ENCODE peak calls at places on chromosomes 1 and 21, in seven cellular contexts. One of them, this sample, is unnamed.

GRCh38 chr21:31182231-31183129 is 144.2 kb upstream of the KRTAP19-8 start:
- DNase-seq in HepG2: no peak
- DNase-seq in GM12878: no peak
- DNase-seq in H1: no peak
- DNase-seq in endothelial cell of umbilical vein: no peak
- DNase-seq in HCT116: no peak
- DNase-seq in K562: no peak
- DNase-seq in this sample: no peak

GRCh38 chr1:51340380-51340779 is 10.0 kb upstream of the TTC39A start:
- DNase-seq in HepG2: no peak
- DNase-seq in H1: no peak
- DNase-seq in K562: no peak
- DNase-seq in GM12878: no peak
- DNase-seq in HCT116: no peak
- DNase-seq in endothelial cell of umbilical vein: no peak
- DNase-seq in this sample: no peak

GRCh38 chr21:29342394-29342957 is 43.8 kb downstream of the BACH1 start:
- DNase-seq in H1: no peak
- DNase-seq in GM12878: peak
- DNase-seq in HCT116: no peak
- DNase-seq in HepG2: no peak
- DNase-seq in endothelial cell of umbilical vein: peak
- DNase-seq in K562: no peak
- DNase-seq in this sample: no peak

GRCh38 chr1:45668526-45668925 is 17.8 kb downstream of the GPBP1L1 start:
- DNase-seq in HCT116: no peak
- DNase-seq in endothelial cell of umbilical vein: no peak
- DNase-seq in H1: no peak
- DNase-seq in K562: no peak
- DNase-seq in GM12878: no peak
- DNase-seq in HepG2: no peak
- DNase-seq in this sample: no peak

GRCh38 chr1:113090051-113090450 is 17.1 kb downstream of the LRIG2 start:
- DNase-seq in HCT116: no peak
- DNase-seq in H1: no peak
- DNase-seq in HepG2: no peak
- DNase-seq in K562: no peak
- DNase-seq in endothelial cell of umbilical vein: no peak
- DNase-seq in GM12878: no peak
- DNase-seq in this sample: no peak

GRCh38 chr1:21764615-21765423 is 18.1 kb downstream of the USP48 start:
- DNase-seq in K562: peak
- DNase-seq in GM12878: no peak
- DNase-seq in HCT116: no peak
- DNase-seq in endothelial cell of umbilical vein: peak
- DNase-seq in HepG2: no peak
- DNase-seq in H1: no peak
- DNase-seq in this sample: no peak

GRCh38 chr1:179228783-179229213 is 679 bp downstream of the ABL2 start:
- DNase-seq in endothelial cell of umbilical vein: peak
- DNase-seq in K562: peak
- DNase-seq in HepG2: peak
- DNase-seq in H1: peak
- DNase-seq in HCT116: no peak
- DNase-seq in GM12878: no peak
- DNase-seq in this sample: no peak

GRCh38 chr21:44998621-44999427 is 59.0 kb downstream of the SLX9 start:
- DNase-seq in endothelial cell of umbilical vein: no peak
- DNase-seq in HepG2: no peak
- DNase-seq in GM12878: no peak
- DNase-seq in HCT116: no peak
- DNase-seq in H1: no peak
- DNase-seq in K562: no peak
- DNase-seq in this sample: no peak

GRCh38 chr1:109197163-109198042 is 16.3 kb upstream of the SARS1 start:
- DNase-seq in K562: peak
- DNase-seq in HCT116: peak
- DNase-seq in H1: no peak
- DNase-seq in GM12878: no peak
- DNase-seq in endothelial cell of umbilical vein: peak
- DNase-seq in HepG2: peak
- DNase-seq in this sample: no peak

GRCh38 chr1:118257946-118258345 is 72.9 kb upstream of the SPAG17 start:
- DNase-seq in endothelial cell of umbilical vein: no peak
- DNase-seq in H1: no peak
- DNase-seq in HCT116: no peak
- DNase-seq in GM12878: no peak
- DNase-seq in K562: no peak
- DNase-seq in HepG2: no peak
- DNase-seq in this sample: no peak

GRCh38 chr1:94926915-94927404 is at the start of gene CNN3:
- DNase-seq in GM12878: peak
- DNase-seq in HCT116: peak
- DNase-seq in HepG2: peak
- DNase-seq in H1: peak
- DNase-seq in K562: peak
- DNase-seq in endothelial cell of umbilical vein: peak
- DNase-seq in this sample: no peak

GRCh38 chr1:174974711-174975111 is 25.0 kb upstream of the CACYBP start:
- DNase-seq in H1: no peak
- DNase-seq in endothelial cell of umbilical vein: no peak
- DNase-seq in HCT116: no peak
- DNase-seq in GM12878: no peak
- DNase-seq in K562: no peak
- DNase-seq in HepG2: no peak
- DNase-seq in this sample: no peak

GRCh38 chr1:28176492-28177470 is at the start of gene PTAFR:
- DNase-seq in H1: no peak
- DNase-seq in K562: no peak
- DNase-seq in GM12878: no peak
- DNase-seq in endothelial cell of umbilical vein: no peak
- DNase-seq in HCT116: no peak
- DNase-seq in HepG2: no peak
- DNase-seq in this sample: no peak
- TF ChIP-seq POLR2AphosphoS5 in H1: no peak
- TF ChIP-seq POLR2AphosphoS5 in K562: no peak
- TF ChIP-seq POLR2AphosphoS5 in GM12878: peak
- TF ChIP-seq POLR2AphosphoS5 in endothelial cell of umbilical vein: no peak
- TF ChIP-seq POLR2AphosphoS5 in HCT116: no peak
- TF ChIP-seq POLR2AphosphoS5 in HepG2: no peak
- TF ChIP-seq POLR2AphosphoS5 in this sample: no peak

GRCh38 chr21:33020558-33021100 is 5.1 kb upstream of the OLIG2 start:
- DNase-seq in GM12878: no peak
- DNase-seq in HCT116: no peak
- DNase-seq in K562: no peak
- DNase-seq in HepG2: no peak
- DNase-seq in endothelial cell of umbilical vein: no peak
- DNase-seq in H1: peak
- DNase-seq in this sample: no peak
- TF ChIP-seq EZH2 in GM12878: no peak
- TF ChIP-seq EZH2 in HCT116: no peak
- TF ChIP-seq EZH2 in K562: no peak
- TF ChIP-seq EZH2 in HepG2: no peak
- TF ChIP-seq EZH2 in endothelial cell of umbilical vein: no peak
- TF ChIP-seq EZH2 in H1: no peak
- TF ChIP-seq EZH2 in this sample: peak

DNA sequence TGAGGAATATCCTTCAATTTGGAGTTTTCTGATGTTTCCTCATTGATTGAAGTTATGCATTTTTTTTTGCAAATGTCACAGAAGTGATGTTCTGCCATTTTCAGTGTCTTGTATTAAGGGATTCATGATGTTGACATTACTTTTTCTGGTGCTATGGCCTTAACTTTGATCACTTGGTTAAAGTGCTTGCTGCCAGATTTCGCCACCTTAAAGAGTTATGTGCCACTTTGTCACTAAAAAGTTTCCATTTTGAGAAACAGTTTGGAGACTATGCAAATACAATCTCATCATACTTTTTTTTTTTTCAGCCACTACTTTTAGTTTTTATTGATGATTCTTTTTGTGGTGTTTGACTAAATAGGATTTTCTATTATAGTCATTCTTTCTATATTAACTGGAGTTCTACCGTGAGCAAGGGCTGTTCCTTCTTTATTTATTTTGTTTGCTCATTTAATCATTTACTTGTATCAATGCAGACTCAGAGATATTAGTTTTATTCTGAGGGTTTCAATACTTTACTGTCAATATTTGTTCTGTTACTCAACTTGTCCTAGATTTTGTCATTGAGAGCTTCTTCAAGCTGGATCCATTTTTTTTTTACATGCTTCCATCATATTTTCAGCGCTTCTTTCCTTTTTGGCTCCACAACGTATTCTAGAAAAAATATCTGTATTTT is 3.2 kb downstream of the GBP7 start:
- DNase-seq in HCT116: no peak
- DNase-seq in endothelial cell of umbilical vein: no peak
- DNase-seq in HepG2: no peak
- DNase-seq in K562: no peak
- DNase-seq in H1: no peak
- DNase-seq in GM12878: no peak
- DNase-seq in this sample: no peak
- H3K9ac ChIP-seq in HCT116: no peak
- H3K9ac ChIP-seq in endothelial cell of umbilical vein: no peak
- H3K9ac ChIP-seq in HepG2: no peak
- H3K9ac ChIP-seq in K562: no peak
- H3K9ac ChIP-seq in H1: no peak
- H3K9ac ChIP-seq in GM12878: no peak
- H3K9ac ChIP-seq in this sample: no peak

DNA sequence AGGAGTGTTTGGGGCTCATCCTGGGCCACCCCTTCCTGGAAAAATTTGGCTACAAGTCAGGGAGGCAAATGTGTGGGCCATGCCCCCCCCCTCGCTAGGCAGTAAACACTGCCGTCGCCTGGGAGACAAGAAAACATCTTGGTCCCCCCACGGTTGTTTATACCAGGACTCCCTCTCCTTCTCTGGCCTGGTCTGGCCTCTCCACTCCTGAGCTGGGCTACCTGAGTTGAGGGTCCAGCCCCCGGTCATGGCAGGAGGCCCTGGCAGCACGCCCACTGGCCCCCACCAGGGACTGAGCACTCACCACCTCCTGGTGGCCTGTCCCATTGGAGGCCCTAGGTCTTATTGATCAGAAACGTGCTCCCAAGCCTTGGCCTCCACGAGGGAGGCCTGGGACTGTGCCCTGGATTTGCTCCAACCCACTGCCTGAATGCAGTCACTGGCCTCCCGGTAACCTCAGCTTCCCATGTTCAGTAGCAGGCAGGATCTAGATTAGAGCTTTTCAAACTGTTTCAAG is 15.8 kb downstream of the KCNQ4 start:
- DNase-seq in HCT116: no peak
- DNase-seq in GM12878: no peak
- DNase-seq in K562: peak
- DNase-seq in H1: no peak
- DNase-seq in HepG2: no peak
- DNase-seq in endothelial cell of umbilical vein: peak
- DNase-seq in this sample: no peak
- TF ChIP-seq POLR2AphosphoS5 in HCT116: no peak
- TF ChIP-seq POLR2AphosphoS5 in GM12878: no peak
- TF ChIP-seq POLR2AphosphoS5 in K562: no peak
- TF ChIP-seq POLR2AphosphoS5 in H1: no peak
- TF ChIP-seq POLR2AphosphoS5 in HepG2: no peak
- TF ChIP-seq POLR2AphosphoS5 in endothelial cell of umbilical vein: no peak
- TF ChIP-seq POLR2AphosphoS5 in this sample: no peak

GRCh38 chr1:7580923-7581753 is 190.0 kb upstream of the VAMP3 start:
- DNase-seq in endothelial cell of umbilical vein: no peak
- DNase-seq in HCT116: no peak
- DNase-seq in GM12878: no peak
- DNase-seq in K562: no peak
- DNase-seq in H1: no peak
- DNase-seq in HepG2: no peak
- DNase-seq in this sample: no peak

GRCh38 chr1:7579016-7579415 is 192.1 kb upstream of the VAMP3 start:
- DNase-seq in endothelial cell of umbilical vein: no peak
- DNase-seq in H1: no peak
- DNase-seq in HCT116: no peak
- DNase-seq in GM12878: no peak
- DNase-seq in K562: no peak
- DNase-seq in HepG2: no peak
- DNase-seq in this sample: no peak

GRCh38 chr1:7578206-7578605 is 192.9 kb upstream of the VAMP3 start:
- DNase-seq in HepG2: no peak
- DNase-seq in GM12878: no peak
- DNase-seq in HCT116: no peak
- DNase-seq in K562: no peak
- DNase-seq in H1: no peak
- DNase-seq in endothelial cell of umbilical vein: no peak
- DNase-seq in this sample: no peak

GRCh38 chr1:7581754-7582264 is 189.3 kb upstream of the VAMP3 start:
- DNase-seq in HCT116: no peak
- DNase-seq in HepG2: no peak
- DNase-seq in endothelial cell of umbilical vein: no peak
- DNase-seq in GM12878: no peak
- DNase-seq in K562: no peak
- DNase-seq in H1: no peak
- DNase-seq in this sample: no peak

DNA sequence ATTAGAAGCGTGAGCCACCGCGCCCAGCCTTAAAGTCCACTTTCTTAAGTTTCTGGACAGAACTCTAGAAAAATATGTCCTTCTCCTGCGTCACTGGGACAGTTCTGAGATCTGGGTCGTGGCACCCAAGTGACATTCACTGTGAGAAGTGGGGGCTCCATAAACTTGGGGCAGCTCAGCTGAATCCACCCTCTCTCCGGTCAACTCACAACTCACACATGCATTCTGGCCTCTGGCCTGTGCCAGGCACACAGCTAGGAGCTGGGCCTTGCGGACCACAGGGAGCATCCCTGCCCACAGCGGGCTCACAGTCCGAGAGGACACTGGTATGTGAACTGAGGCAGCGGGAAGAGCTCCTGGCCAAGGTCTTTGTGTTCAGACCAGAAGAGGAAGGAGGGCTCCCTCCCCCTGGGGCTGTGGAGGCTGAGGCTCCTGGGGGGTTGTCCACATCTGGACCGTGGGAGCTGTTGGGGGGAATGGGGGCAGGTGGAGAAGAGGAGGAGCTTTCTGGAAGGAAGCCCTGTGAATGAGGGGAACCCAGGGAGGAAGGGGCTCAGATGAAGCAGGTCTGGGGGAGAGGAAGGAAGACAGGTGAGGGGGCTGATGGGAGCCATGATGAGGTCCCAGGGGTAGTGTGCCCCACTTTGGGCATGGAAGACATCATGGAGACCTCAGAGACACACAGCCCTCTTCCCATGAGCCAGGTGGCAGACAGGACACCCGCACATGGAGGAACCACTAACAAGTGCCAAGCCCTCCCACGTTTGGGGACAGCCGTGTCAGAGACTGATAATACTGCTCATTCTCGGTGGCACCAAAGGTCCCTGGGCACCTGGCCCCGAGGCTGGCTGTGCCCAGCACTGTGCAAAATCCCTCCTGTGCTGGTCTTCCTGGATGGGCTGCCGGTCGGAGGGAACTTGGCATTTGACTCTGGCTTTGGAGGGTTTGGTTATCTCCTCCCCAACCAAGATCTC is 191.0 kb upstream of the VAMP3 start:
- DNase-seq in H1: no peak
- DNase-seq in HepG2: no peak
- DNase-seq in endothelial cell of umbilical vein: no peak
- DNase-seq in K562: no peak
- DNase-seq in HCT116: no peak
- DNase-seq in GM12878: no peak
- DNase-seq in this sample: no peak
- TF ChIP-seq EZH2 in H1: no peak
- TF ChIP-seq EZH2 in HepG2: no peak
- TF ChIP-seq EZH2 in endothelial cell of umbilical vein: no peak
- TF ChIP-seq EZH2 in K562: no peak
- TF ChIP-seq EZH2 in HCT116: no peak
- TF ChIP-seq EZH2 in GM12878: no peak
- TF ChIP-seq EZH2 in this sample: no peak

This sample was measured in SK-N-MC.